ENCODE peak calls at places on chromosome 16, in nine cellular contexts. One of them, this sample, is unnamed.

GRCh38 chr16:14252860-14253259 is 181.7 kb downstream of the MRTFB start:
- DNase-seq in fibroblast of pulmonary artery: no peak
- DNase-seq in AG04449: no peak
- DNase-seq in breast epithelium: no peak
- DNase-seq in upper lobe of right lung: no peak
- DNase-seq in lung: no peak
- DNase-seq in neural progenitor cell: no peak
- DNase-seq in cardiac fibroblast: no peak
- DNase-seq in nephron progenitor cell: no peak
- DNase-seq in this sample: no peak

GRCh38 chr16:21275529-21275928 is 2.6 kb downstream of the CRYM start:
- DNase-seq in fibroblast of pulmonary artery: no peak
- DNase-seq in AG04449: no peak
- DNase-seq in breast epithelium: no peak
- DNase-seq in upper lobe of right lung: no peak
- DNase-seq in lung: no peak
- DNase-seq in neural progenitor cell: no peak
- DNase-seq in cardiac fibroblast: no peak
- DNase-seq in nephron progenitor cell: no peak
- DNase-seq in this sample: no peak

GRCh38 chr16:1770328-1771071 is 843 bp downstream of the NME3 start:
- DNase-seq in fibroblast of pulmonary artery: peak; percentile 46
- DNase-seq in AG04449: no peak
- DNase-seq in breast epithelium: peak; percentile 56
- DNase-seq in upper lobe of right lung: peak; percentile 80
- DNase-seq in lung: peak; percentile 59
- DNase-seq in neural progenitor cell: peak; percentile 55
- DNase-seq in cardiac fibroblast: peak; percentile 72
- DNase-seq in nephron progenitor cell: peak; percentile 38
- DNase-seq in this sample: no peak

GRCh38 chr16:21645261-21645721 is 7.1 kb downstream of the IGSF6 start:
- DNase-seq in fibroblast of pulmonary artery: no peak
- DNase-seq in AG04449: no peak
- DNase-seq in breast epithelium: no peak
- DNase-seq in upper lobe of right lung: no peak
- DNase-seq in lung: no peak
- DNase-seq in neural progenitor cell: no peak
- DNase-seq in cardiac fibroblast: peak; percentile 59
- DNase-seq in nephron progenitor cell: no peak
- DNase-seq in this sample: no peak

GRCh38 chr16:67672739-67673662 is 6.4 kb downstream of the C16orf86 start:
- DNase-seq in fibroblast of pulmonary artery: peak; percentile 80
- DNase-seq in AG04449: peak; percentile 14
- DNase-seq in breast epithelium: peak; percentile 53
- DNase-seq in upper lobe of right lung: no peak
- DNase-seq in lung: peak; percentile 70
- DNase-seq in neural progenitor cell: peak; percentile 80
- DNase-seq in cardiac fibroblast: peak; percentile 80
- DNase-seq in nephron progenitor cell: peak; percentile 73
- DNase-seq in this sample: no peak

GRCh38 chr16:46812781-46813555 is 18.0 kb downstream of the C16orf87 start:
- DNase-seq in fibroblast of pulmonary artery: no peak
- DNase-seq in AG04449: no peak
- DNase-seq in breast epithelium: no peak
- DNase-seq in upper lobe of right lung: no peak
- DNase-seq in lung: no peak
- DNase-seq in neural progenitor cell: no peak
- DNase-seq in cardiac fibroblast: peak; percentile 15
- DNase-seq in nephron progenitor cell: no peak
- DNase-seq in this sample: no peak

GRCh38 chr16:24646646-24646995 is 82.8 kb upstream of the TNRC6A start:
- DNase-seq in fibroblast of pulmonary artery: no peak
- DNase-seq in AG04449: no peak
- DNase-seq in breast epithelium: no peak
- DNase-seq in upper lobe of right lung: no peak
- DNase-seq in lung: no peak
- DNase-seq in neural progenitor cell: no peak
- DNase-seq in cardiac fibroblast: no peak
- DNase-seq in nephron progenitor cell: no peak
- DNase-seq in this sample: no peak

GRCh38 chr16:70161350-70161749 is 12.2 kb upstream of the CLEC18C start:
- DNase-seq in fibroblast of pulmonary artery: no peak
- DNase-seq in AG04449: no peak
- DNase-seq in breast epithelium: no peak
- DNase-seq in upper lobe of right lung: no peak
- DNase-seq in lung: peak; percentile 28
- DNase-seq in neural progenitor cell: no peak
- DNase-seq in cardiac fibroblast: no peak
- DNase-seq in nephron progenitor cell: no peak
- DNase-seq in this sample: no peak

GRCh38 chr16:83706394-83706793 is 101.4 kb upstream of the HSBP1 start:
- DNase-seq in fibroblast of pulmonary artery: no peak
- DNase-seq in AG04449: peak; percentile 52
- DNase-seq in breast epithelium: no peak
- DNase-seq in upper lobe of right lung: no peak
- DNase-seq in lung: no peak
- DNase-seq in neural progenitor cell: no peak
- DNase-seq in cardiac fibroblast: peak; percentile 45
- DNase-seq in nephron progenitor cell: no peak
- DNase-seq in this sample: no peak

GRCh38 chr16:4200000-4200780 is 41.7 kb downstream of the SRL start:
- DNase-seq in fibroblast of pulmonary artery: peak; percentile 68
- DNase-seq in AG04449: no peak
- DNase-seq in breast epithelium: peak; percentile 73
- DNase-seq in upper lobe of right lung: peak; percentile 89
- DNase-seq in lung: peak; percentile 77
- DNase-seq in neural progenitor cell: peak; percentile 63
- DNase-seq in cardiac fibroblast: peak; percentile 77
- DNase-seq in nephron progenitor cell: peak; percentile 77
- DNase-seq in this sample: peak; percentile 55

GRCh38 chr16:88736088-88736487 is 29.8 kb downstream of the CTU2 start:
- DNase-seq in fibroblast of pulmonary artery: no peak
- DNase-seq in AG04449: no peak
- DNase-seq in breast epithelium: no peak
- DNase-seq in upper lobe of right lung: no peak
- DNase-seq in lung: no peak
- DNase-seq in neural progenitor cell: no peak
- DNase-seq in cardiac fibroblast: no peak
- DNase-seq in nephron progenitor cell: no peak
- DNase-seq in this sample: no peak

DNA sequence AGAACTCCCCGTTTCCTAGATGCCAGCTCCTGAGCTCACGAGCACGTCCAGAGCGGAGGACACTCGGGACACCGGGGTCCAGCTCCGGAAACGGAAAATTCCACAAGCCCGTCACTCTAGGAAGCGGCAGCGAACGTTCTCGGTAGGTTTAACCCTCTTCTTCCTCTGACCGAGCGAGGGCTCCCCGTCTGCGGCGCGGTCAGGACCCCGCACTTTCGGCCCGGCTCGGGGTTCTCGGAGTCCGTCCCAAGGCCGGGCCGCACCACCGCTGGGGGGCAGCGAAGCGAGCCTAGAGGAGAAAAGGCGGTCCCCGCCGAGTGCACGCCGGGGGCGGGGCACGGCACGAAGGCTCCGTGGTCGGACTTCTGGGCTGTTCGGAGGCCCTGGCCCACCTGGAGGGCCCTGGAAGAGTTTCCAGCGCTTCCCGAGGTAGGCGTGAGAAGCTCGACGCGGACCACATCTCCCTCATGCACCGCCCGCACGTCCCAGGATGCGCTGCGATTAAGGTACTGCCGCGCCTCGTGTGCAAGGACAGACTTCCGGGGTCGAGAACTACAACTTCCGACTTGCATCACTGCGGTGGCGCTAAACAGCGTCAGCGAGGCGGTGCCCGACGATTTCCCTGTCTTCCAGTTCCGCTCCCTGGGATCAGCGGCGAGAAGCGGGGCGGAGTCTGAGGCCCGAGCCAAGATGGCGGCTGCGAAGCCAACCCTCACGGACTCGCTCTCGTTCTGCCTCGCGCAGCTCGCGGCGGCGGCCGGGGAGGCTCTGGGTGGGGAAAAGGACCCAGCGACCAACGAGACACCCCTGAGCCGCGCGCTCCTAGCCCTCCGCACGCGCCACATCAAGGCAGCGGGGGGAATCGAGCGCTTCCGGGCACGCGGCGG is at the start of gene ARMC5:
- DNase-seq in fibroblast of pulmonary artery: peak; percentile 99
- DNase-seq in AG04449: peak; percentile 90
- DNase-seq in breast epithelium: peak; percentile 97
- DNase-seq in upper lobe of right lung: peak; percentile 99
- DNase-seq in lung: peak; percentile 96
- DNase-seq in neural progenitor cell: peak; percentile 99
- DNase-seq in cardiac fibroblast: peak; percentile 99
- DNase-seq in nephron progenitor cell: peak; percentile 95
- DNase-seq in this sample: peak; percentile 92
- TF ChIP-seq CTCF in fibroblast of pulmonary artery: peak; percentile 41
- TF ChIP-seq CTCF in AG04449: peak; percentile 79
- TF ChIP-seq CTCF in breast epithelium: peak; percentile 31
- TF ChIP-seq CTCF in upper lobe of right lung: peak; percentile 61
- TF ChIP-seq CTCF in lung: no peak
- TF ChIP-seq CTCF in neural progenitor cell: peak; percentile 61
- TF ChIP-seq CTCF in cardiac fibroblast: peak; percentile 48
- TF ChIP-seq CTCF in nephron progenitor cell: no peak
- TF ChIP-seq CTCF in this sample: peak; percentile 44

GRCh38 chr16:72689851-72690250 is 358.1 kb downstream of the ZFHX3 start:
- DNase-seq in fibroblast of pulmonary artery: peak; percentile 29
- DNase-seq in AG04449: no peak
- DNase-seq in breast epithelium: no peak
- DNase-seq in upper lobe of right lung: no peak
- DNase-seq in lung: no peak
- DNase-seq in neural progenitor cell: no peak
- DNase-seq in cardiac fibroblast: peak; percentile 12
- DNase-seq in nephron progenitor cell: no peak
- DNase-seq in this sample: no peak
- TF ChIP-seq CTCF in fibroblast of pulmonary artery: no peak
- TF ChIP-seq CTCF in AG04449: no peak
- TF ChIP-seq CTCF in breast epithelium: no peak
- TF ChIP-seq CTCF in upper lobe of right lung: no peak
- TF ChIP-seq CTCF in lung: no peak
- TF ChIP-seq CTCF in neural progenitor cell: no peak
- TF ChIP-seq CTCF in cardiac fibroblast: no peak
- TF ChIP-seq CTCF in nephron progenitor cell: no peak
- TF ChIP-seq CTCF in this sample: no peak

GRCh38 chr16:72939247-72939646 is 108.7 kb downstream of the ZFHX3 start:
- DNase-seq in fibroblast of pulmonary artery: peak; percentile 77
- DNase-seq in AG04449: no peak
- DNase-seq in breast epithelium: no peak
- DNase-seq in upper lobe of right lung: no peak
- DNase-seq in lung: no peak
- DNase-seq in neural progenitor cell: no peak
- DNase-seq in cardiac fibroblast: peak; percentile 89
- DNase-seq in nephron progenitor cell: no peak
- DNase-seq in this sample: no peak
- TF ChIP-seq CTCF in fibroblast of pulmonary artery: peak; percentile 50
- TF ChIP-seq CTCF in AG04449: no peak
- TF ChIP-seq CTCF in breast epithelium: no peak
- TF ChIP-seq CTCF in upper lobe of right lung: no peak
- TF ChIP-seq CTCF in lung: no peak
- TF ChIP-seq CTCF in neural progenitor cell: no peak
- TF ChIP-seq CTCF in cardiac fibroblast: peak; percentile 48
- TF ChIP-seq CTCF in nephron progenitor cell: no peak
- TF ChIP-seq CTCF in this sample: no peak

DNA sequence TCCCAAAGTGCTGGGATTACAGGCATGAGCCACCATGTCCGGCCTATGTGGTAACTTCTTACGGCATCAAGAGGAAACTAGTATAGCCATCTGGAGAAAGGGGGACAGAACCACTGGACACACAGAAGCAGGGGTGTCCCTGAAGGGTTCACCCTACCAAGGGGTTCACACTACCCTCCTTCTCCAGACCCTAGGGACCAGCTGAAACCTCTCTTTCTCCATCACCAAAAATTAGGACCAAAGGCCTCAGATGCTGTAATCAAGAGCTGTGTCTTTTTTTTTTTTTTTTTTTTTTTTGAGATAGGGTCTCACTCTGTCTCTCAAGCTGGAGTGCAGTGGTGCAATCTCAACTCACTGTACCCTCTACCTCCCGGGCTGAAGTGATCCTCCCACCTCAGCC is 33.2 kb downstream of the ZFHX3 start:
- DNase-seq in fibroblast of pulmonary artery: no peak
- DNase-seq in AG04449: no peak
- DNase-seq in breast epithelium: no peak
- DNase-seq in upper lobe of right lung: peak; percentile 15
- DNase-seq in lung: no peak
- DNase-seq in neural progenitor cell: no peak
- DNase-seq in cardiac fibroblast: no peak
- DNase-seq in nephron progenitor cell: no peak
- DNase-seq in this sample: no peak
- TF ChIP-seq CTCF in fibroblast of pulmonary artery: no peak
- TF ChIP-seq CTCF in AG04449: no peak
- TF ChIP-seq CTCF in breast epithelium: no peak
- TF ChIP-seq CTCF in upper lobe of right lung: no peak
- TF ChIP-seq CTCF in lung: no peak
- TF ChIP-seq CTCF in neural progenitor cell: no peak
- TF ChIP-seq CTCF in cardiac fibroblast: no peak
- TF ChIP-seq CTCF in nephron progenitor cell: no peak
- TF ChIP-seq CTCF in this sample: no peak

GRCh38 chr16:29664133-29664912 is 1.3 kb downstream of the SPN start:
- DNase-seq in fibroblast of pulmonary artery: no peak
- DNase-seq in AG04449: no peak
- DNase-seq in breast epithelium: no peak
- DNase-seq in upper lobe of right lung: peak; percentile 74
- DNase-seq in lung: no peak
- DNase-seq in neural progenitor cell: peak; percentile 47
- DNase-seq in cardiac fibroblast: no peak
- DNase-seq in nephron progenitor cell: no peak
- DNase-seq in this sample: no peak
- TF ChIP-seq CTCF in fibroblast of pulmonary artery: no peak
- TF ChIP-seq CTCF in AG04449: no peak
- TF ChIP-seq CTCF in breast epithelium: no peak
- TF ChIP-seq CTCF in upper lobe of right lung: no peak
- TF ChIP-seq CTCF in lung: no peak
- TF ChIP-seq CTCF in neural progenitor cell: no peak
- TF ChIP-seq CTCF in cardiac fibroblast: no peak
- TF ChIP-seq CTCF in nephron progenitor cell: no peak
- TF ChIP-seq CTCF in this sample: no peak

GRCh38 chr16:85557976-85558589 is 55.0 kb upstream of the GSE1 start:
- DNase-seq in fibroblast of pulmonary artery: no peak
- DNase-seq in AG04449: no peak
- DNase-seq in breast epithelium: peak; percentile 56
- DNase-seq in upper lobe of right lung: no peak
- DNase-seq in lung: peak; percentile 67
- DNase-seq in neural progenitor cell: no peak
- DNase-seq in cardiac fibroblast: no peak
- DNase-seq in nephron progenitor cell: no peak
- DNase-seq in this sample: no peak

GRCh38 chr16:85554791-85555548 is 58.2 kb upstream of the GSE1 start:
- DNase-seq in fibroblast of pulmonary artery: peak; percentile 70
- DNase-seq in AG04449: no peak
- DNase-seq in breast epithelium: no peak
- DNase-seq in upper lobe of right lung: peak; percentile 82
- DNase-seq in lung: peak; percentile 64
- DNase-seq in neural progenitor cell: peak; percentile 62
- DNase-seq in cardiac fibroblast: peak; percentile 67
- DNase-seq in nephron progenitor cell: peak; percentile 55
- DNase-seq in this sample: peak; percentile 68

GRCh38 chr16:85556456-85557082 is 56.6 kb upstream of the GSE1 start:
- DNase-seq in fibroblast of pulmonary artery: no peak
- DNase-seq in AG04449: no peak
- DNase-seq in breast epithelium: peak; percentile 40
- DNase-seq in upper lobe of right lung: peak; percentile 88
- DNase-seq in lung: peak; percentile 70
- DNase-seq in neural progenitor cell: peak; percentile 71
- DNase-seq in cardiac fibroblast: no peak
- DNase-seq in nephron progenitor cell: peak; percentile 72
- DNase-seq in this sample: no peak

GRCh38 chr16:85555549-85556455 is 57.3 kb upstream of the GSE1 start:
- DNase-seq in fibroblast of pulmonary artery: peak; percentile 63
- DNase-seq in AG04449: no peak
- DNase-seq in breast epithelium: no peak
- DNase-seq in upper lobe of right lung: peak; percentile 75
- DNase-seq in lung: peak; percentile 62
- DNase-seq in neural progenitor cell: no peak
- DNase-seq in cardiac fibroblast: peak; percentile 41
- DNase-seq in nephron progenitor cell: peak; percentile 72
- DNase-seq in this sample: no peak

GRCh38 chr16:85557083-85557975 is 55.8 kb upstream of the GSE1 start:
- DNase-seq in fibroblast of pulmonary artery: peak; percentile 32
- DNase-seq in AG04449: no peak
- DNase-seq in breast epithelium: no peak
- DNase-seq in upper lobe of right lung: peak; percentile 80
- DNase-seq in lung: no peak
- DNase-seq in neural progenitor cell: peak; percentile 40
- DNase-seq in cardiac fibroblast: no peak
- DNase-seq in nephron progenitor cell: no peak
- DNase-seq in this sample: no peak
- TF ChIP-seq CTCF in fibroblast of pulmonary artery: peak; percentile 10
- TF ChIP-seq CTCF in AG04449: no peak
- TF ChIP-seq CTCF in breast epithelium: no peak
- TF ChIP-seq CTCF in upper lobe of right lung: no peak
- TF ChIP-seq CTCF in lung: no peak
- TF ChIP-seq CTCF in neural progenitor cell: no peak
- TF ChIP-seq CTCF in cardiac fibroblast: no peak
- TF ChIP-seq CTCF in nephron progenitor cell: no peak
- TF ChIP-seq CTCF in this sample: no peak

This sample was measured in mesothelial cell of epicardium.